ENCODE peak calls at places on chromosomes 5 and 9, in five cellular contexts. T is WTC11, A is WERI-Rb-1, Z is A549, M is OCI-LY7. K is an unnamed sample.

GRCh38 chr5:147835386-147835798 is 3.9 kb upstream of the SPINK1 start:
- DNase-seq in T (no peak), A (no peak), M (no peak), Z (peak; percentile 48), K (no peak)

GRCh38 chr5:67289763-67290521 is 93.3 kb upstream of the CD180 start:
- DNase-seq in T (no peak), M (no peak), Z (no peak), A (no peak), K (no peak)

GRCh38 chr5:88681402-88681801 is 201.6 kb downstream of the MEF2C start:
- DNase-seq in Z (no peak), M (no peak), A (no peak), T (no peak), K (no peak)

GRCh38 chr9:121344062-121344696 is 25.9 kb downstream of the STOM start:
- DNase-seq in T (no peak), M (no peak), Z (no peak), A (no peak), K (no peak)

GRCh38 chr5:175803736-175804480 is 67.5 kb upstream of the CPLX2 start:
- DNase-seq in T (no peak), M (no peak), A (no peak), Z (no peak), K (no peak)

GRCh38 chr5:6550628-6551027 is 82.2 kb downstream of the NSUN2 start:
- DNase-seq in M (no peak), Z (no peak), T (no peak), A (no peak), K (no peak)

GRCh38 chr9:115810166-115810565 is 343.4 kb upstream of the PAPPA start:
- DNase-seq in Z (no peak), M (no peak), T (no peak), A (no peak), K (no peak)

GRCh38 chr5:75057551-75057950 is 5.2 kb upstream of the GCNT4 start:
- DNase-seq in A (no peak), T (no peak), M (no peak), Z (no peak), K (no peak)

GRCh38 chr5:157912621-157913325 is 53.8 kb upstream of the CLINT1 start:
- DNase-seq in A (no peak), Z (no peak), T (no peak), M (peak; percentile 95), K (no peak)

GRCh38 chr9:116260531-116260930 is 106.9 kb downstream of the PAPPA start:
- DNase-seq in Z (no peak), A (no peak), M (no peak), T (no peak), K (no peak)

GRCh38 chr5:76849767-76850291 is at the start of gene S100Z:
- DNase-seq in M (no peak), Z (no peak), A (no peak), T (no peak), K (no peak)

GRCh38 chr5:138287252-138287651 is 12.8 kb upstream of the GFRA3 start:
- DNase-seq in M (no peak), Z (no peak), T (no peak), A (no peak), K (no peak)

GRCh38 chr5:138280915-138281314 is 6.5 kb upstream of the GFRA3 start:
- DNase-seq in A (no peak), Z (no peak), T (no peak), M (no peak), K (no peak)

DNA sequence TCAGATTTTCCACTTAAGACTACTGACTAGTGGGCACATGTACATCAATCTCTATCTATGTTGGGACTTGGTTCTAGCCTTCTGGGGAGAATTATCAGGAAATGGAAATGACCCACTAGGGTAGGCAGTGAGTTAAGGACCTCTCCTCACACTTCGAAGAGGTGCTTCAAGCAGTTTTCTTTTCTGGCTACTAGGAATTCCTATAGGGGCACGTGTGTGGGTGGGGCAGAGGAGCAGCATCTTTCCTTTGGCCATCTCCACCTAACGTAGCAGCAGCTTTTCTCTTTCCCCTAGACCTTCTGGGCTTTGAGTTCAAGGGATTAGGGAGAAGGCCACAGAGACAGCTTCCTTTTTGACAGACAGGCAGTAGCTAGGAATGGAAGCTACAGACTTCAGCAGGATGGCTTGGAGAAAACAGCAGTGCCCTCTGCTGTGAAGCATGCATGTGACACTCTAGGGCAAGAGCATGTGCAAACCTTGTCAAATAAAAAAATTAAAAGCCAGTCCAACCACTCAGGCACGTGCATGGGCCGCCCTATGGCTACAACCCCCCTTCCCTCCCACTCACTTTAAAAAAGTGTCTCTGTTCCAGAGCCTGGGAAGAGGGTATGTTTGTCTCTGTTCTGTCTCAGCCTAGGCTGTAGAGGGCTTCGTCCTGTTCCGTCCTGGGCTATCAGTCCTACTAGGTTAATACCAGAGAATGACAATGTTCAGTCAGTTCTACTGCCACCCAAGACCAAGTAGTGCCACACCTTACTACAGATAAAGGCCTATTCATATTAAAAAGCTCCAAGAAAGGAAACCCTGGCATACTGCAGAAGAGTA is 8.7 kb upstream of the GFRA3 start:
- DNase-seq in Z (peak; percentile 44), A (peak; percentile 65), T (peak; percentile 57), M (peak; percentile 30), K (no peak)
- TF ChIP-seq CTCF in Z (peak; percentile 61), A (peak; percentile 83), T (no peak), M (peak; percentile 64), K (no peak)

DNA sequence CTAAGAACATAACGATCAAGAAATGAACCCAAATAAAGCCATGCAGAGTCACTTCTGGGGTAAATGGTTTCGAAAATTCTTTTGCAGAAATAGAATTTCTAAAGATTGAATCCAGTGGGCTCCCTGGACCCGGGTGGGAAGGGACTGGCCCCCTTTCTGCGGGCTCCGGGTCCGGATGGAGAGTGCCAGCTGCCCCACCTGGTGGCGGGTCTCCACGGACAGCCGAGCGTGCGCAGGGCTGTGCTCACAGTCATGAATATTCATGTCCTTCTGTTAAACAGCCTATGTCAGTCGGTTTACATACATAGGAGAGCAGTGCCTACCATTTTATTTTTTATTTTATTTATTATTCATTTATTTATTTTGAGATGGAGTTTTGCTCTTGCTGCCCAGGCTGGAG is 4.7 kb upstream of the PPP1R26 start:
- DNase-seq in M (peak; percentile 25), Z (peak; percentile 64), A (peak; percentile 76), T (peak; percentile 75), K (no peak)
- TF ChIP-seq CTCF in M (peak; percentile 65), Z (peak; percentile 46), A (peak; percentile 74), T (no peak), K (peak; percentile 10)

GRCh38 chr5:108615216-108615615 is 132.5 kb upstream of the FER start:
- DNase-seq in T (no peak), M (no peak), Z (no peak), A (no peak), K (no peak)

GRCh38 chr5:108619815-108620214 is 127.9 kb upstream of the FER start:
- DNase-seq in Z (no peak), T (no peak), M (no peak), A (no peak), K (no peak)

GRCh38 chr5:108620516-108620915 is 127.2 kb upstream of the FER start:
- DNase-seq in M (no peak), T (no peak), Z (no peak), A (no peak), K (no peak)

DNA sequence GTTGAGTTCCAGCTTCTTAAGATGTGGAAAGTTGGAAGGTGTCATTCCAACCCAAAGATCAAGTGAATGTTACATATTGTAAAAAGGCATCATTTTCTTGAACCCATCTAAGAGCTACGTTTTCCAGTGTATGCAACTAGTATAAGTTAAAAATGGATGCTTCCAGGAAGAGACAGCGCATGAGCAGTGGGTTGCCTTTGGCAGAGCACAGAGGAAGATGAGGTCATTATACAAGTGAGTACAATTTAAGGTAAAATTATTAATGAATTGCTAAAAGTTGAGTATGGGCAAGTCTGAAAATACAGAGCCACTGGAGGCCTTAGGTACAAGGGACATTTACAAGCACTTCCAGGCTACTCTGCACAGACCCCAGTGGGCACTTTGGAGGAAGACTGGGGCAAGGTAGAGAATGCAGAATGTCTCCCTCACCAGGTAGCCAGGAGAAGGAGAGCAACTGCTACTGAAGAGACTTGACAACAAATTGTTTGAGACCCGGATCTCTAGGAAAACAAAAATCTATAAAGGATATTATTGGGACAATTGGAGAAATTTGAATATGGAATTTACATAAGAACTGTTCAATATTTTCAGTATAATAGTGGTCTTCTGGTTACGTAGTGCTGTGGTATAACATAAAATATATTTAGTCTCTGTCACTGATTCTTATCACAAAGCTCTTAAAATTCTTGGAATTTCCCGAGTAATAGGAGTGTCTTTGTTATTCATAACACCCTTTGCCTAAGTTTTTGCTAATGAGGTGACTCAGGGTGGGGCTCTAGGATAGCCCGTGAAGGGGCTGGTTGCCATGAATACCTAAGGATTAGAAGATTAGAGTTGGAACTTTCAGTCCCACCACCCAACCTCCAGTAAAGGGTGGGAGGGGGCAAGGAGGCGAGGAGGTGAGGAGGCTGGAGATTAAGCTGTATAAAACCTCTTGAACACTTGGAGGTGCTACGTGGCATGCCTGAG is 129.9 kb upstream of the FER start:
- DNase-seq in A (no peak), Z (no peak), M (no peak), T (no peak), K (no peak)
- TF ChIP-seq CTCF in A (no peak), Z (no peak), M (no peak), T (no peak), K (no peak)

GRCh38 chr9:114662081-114662989 is 4.7 kb upstream of the TEX53 start:
- DNase-seq in A (peak; percentile 80), Z (peak; percentile 92), M (peak; percentile 62), T (peak; percentile 85), K (peak; percentile 73)
- TF ChIP-seq CTCF in A (peak; percentile 92), Z (peak; percentile 88), M (peak; percentile 87), T (peak; percentile 91), K (peak; percentile 79)

DNA sequence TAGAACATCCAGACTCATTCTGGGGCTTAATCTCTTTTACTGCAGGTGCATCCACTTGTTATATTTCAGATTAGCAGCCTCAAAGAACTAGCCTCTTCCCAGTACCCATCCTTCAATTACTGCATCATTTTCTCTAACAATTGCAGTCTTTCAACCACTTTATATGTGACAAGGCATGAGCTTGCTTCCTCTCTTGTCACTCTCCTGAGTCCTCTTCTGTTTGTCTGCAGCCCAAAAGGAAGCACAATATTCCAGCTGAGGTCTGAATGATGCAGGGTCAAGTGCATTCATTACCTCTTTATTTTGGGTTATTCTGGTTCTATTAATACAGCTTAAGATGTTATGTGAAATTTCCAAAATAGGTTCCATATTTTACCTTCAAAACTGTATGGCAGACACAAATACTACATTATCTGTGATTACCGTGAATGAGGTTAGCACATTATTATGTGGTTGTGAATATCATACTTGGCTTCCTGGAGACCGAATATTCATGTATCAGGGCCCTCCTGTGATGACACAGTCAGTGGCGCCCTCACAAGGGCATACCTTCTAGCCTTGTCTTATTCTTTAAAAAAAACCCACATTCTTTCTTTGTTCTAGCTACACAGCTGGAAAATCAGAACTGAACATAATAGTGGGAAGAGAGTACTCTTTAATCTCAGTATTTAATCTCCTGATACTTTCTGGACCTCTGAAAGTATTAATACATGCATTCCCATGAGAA is 323.8 kb downstream of the PDE4D start:
- DNase-seq in T (no peak), Z (no peak), M (peak; percentile 29), A (no peak), K (no peak)
- TF ChIP-seq CTCF in T (no peak), Z (peak; percentile 36), M (peak; percentile 67), A (no peak), K (no peak)

DNA sequence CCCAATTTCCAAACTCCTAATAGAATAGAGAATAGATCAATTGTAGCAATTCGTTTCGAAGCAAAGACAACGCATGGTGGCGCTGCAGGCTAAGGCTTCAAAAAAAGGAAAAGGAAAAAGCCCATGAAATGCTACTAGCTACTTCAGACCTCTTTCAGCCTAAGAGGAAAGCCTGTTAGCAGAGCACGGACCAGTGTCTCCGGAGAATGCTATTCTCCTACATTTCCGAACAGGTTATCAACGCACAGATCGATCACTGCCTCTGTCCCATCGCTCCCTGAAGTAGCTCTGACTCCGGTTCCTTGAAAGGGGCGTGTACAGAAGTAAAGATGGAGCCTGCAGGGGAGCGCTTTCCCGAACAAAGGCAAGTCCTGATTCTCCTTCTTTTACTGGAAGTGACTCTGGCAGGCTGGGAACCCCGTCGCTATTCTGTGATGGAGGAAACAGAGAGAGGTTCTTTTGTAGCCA is at the start of gene PCDHB15:
- DNase-seq in Z (no peak), A (no peak), T (peak; percentile 85), M (no peak), K (no peak)
- TF ChIP-seq CTCF in Z (no peak), A (no peak), T (peak; percentile 70), M (no peak), K (no peak)

K was measured in GM20000.